ENCODE peak calls at places on chromosomes 13 and 19, in six cellular contexts. U, H, W, G, Z and P are unnamed samples. For H3K4me1, the result is how much of the 10 kb centered on the place peaks cover.

GRCh38 chr19:50154529-50154928 is 8.6 kb downstream of the IZUMO2 start:
- DNase-seq in H (no peak), W (no peak), U (no peak), Z (no peak), G (no peak), P (no peak)

GRCh38 chr19:41882568-41883462 is at the start of gene ARHGEF1:
- DNase-seq in W (no peak), U (peak), Z (no peak), H (peak), G (peak), P (no peak)

GRCh38 chr13:86585826-86586225 is 786.6 kb upstream of the SLITRK6 start:
- DNase-seq in U (no peak), W (no peak), G (no peak), Z (no peak), H (peak), P (no peak)

GRCh38 chr19:49200238-49200862 is 42.8 kb downstream of the TRPM4 start:
- DNase-seq in H (no peak), W (no peak), Z (no peak), U (no peak), G (no peak), P (no peak)

GRCh38 chr19:34432797-34433196 is 4.6 kb downstream of the UBA2 start:
- DNase-seq in G (peak), U (peak), W (no peak), Z (peak), H (peak), P (no peak)

GRCh38 chr13:91017669-91018053 is 329.8 kb upstream of the MIR17HG start:
- DNase-seq in W (peak), G (no peak), U (no peak), Z (no peak), H (no peak), P (no peak)

GRCh38 chr13:103222683-103223082 is 156.5 kb upstream of the SLC10A2 start:
- DNase-seq in Z (no peak), H (no peak), G (no peak), U (no peak), W (no peak), P (no peak)

GRCh38 chr13:93226623-93227279 is at the start of gene GPC6:
- DNase-seq in H (no peak), W (no peak), U (no peak), G (no peak), Z (peak), P (no peak)

GRCh38 chr19:3154957-3155736 is 19.3 kb downstream of the GNA15 start:
- DNase-seq in H (peak), Z (no peak), G (peak), W (peak), U (peak), P (peak)

GRCh38 chr13:77379508-77379907 is 52.6 kb upstream of the MYCBP2 start:
- DNase-seq in Z (no peak), G (no peak), H (no peak), U (no peak), W (no peak), P (no peak)

GRCh38 chr13:109704771-109705628 is 81.4 kb downstream of the IRS2 start:
- DNase-seq in H (peak), U (no peak), G (peak), W (no peak), Z (no peak), P (no peak)

GRCh38 chr19:45440873-45441654 is 17.3 kb upstream of the ERCC1 start:
- DNase-seq in Z (no peak), G (no peak), H (no peak), W (no peak), U (no peak), P (no peak)

GRCh38 chr13:30466358-30466714 is 600 bp upstream of the HMGB1 start:
- DNase-seq in U (no peak), G (no peak), H (no peak), W (no peak), Z (no peak), P (no peak)

GRCh38 chr19:30441011-30441410 is 68.8 kb downstream of the ZNF536 start:
- DNase-seq in H (no peak), U (no peak), G (no peak), W (no peak), Z (no peak), P (no peak)
- H3K27ac ChIP-seq in H (no peak), U (no peak), G (no peak), W (no peak), Z (no peak), P (no peak)

GRCh38 chr19:10694706-10695105 is 6.5 kb upstream of the QTRT1 start:
- DNase-seq in Z (no peak), G (no peak), W (no peak), U (no peak), H (no peak), P (no peak)

GRCh38 chr19:10691178-10691881 is 9.9 kb upstream of the QTRT1 start:
- DNase-seq in W (no peak), G (no peak), Z (no peak), H (no peak), U (no peak), P (no peak)

GRCh38 chr19:10690351-10690781 is 10.9 kb upstream of the QTRT1 start:
- DNase-seq in G (no peak), W (no peak), Z (no peak), H (no peak), U (no peak), P (no peak)

GRCh38 chr19:10691883-10692282 is 9.4 kb upstream of the QTRT1 start:
- DNase-seq in H (no peak), U (no peak), W (no peak), Z (no peak), G (no peak), P (no peak)

GRCh38 chr19:10692673-10693264 is 8.5 kb upstream of the QTRT1 start:
- DNase-seq in U (no peak), Z (no peak), G (no peak), H (no peak), W (no peak), P (no peak)
- TF ChIP-seq CTCF in U (no peak), Z (no peak), G (no peak), H (no peak), W (no peak), P (no peak)

DNA sequence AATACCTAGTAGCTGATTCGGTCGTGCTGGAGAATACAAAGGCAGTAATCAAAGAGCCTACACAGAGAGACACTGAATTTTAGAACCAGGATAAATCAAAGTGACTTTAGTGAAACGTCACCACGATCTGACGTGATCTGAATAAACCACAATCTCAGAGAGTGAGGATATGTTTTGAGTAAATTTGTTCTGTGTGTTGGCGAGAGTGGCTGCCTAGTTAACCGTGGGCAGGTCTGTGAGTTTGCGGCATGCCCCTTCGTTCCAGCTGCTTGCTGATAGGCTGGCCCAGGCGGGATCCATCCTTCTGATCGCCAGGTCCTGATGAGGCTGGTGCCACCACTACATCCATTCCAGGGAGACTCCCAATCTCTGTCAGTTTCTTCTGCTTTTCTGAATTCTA is 40.4 kb downstream of the LRCH1 start:
- DNase-seq in H (no peak), W (no peak), U (no peak), G (no peak), Z (no peak), P (no peak)
- H3K4me1 ChIP-seq in H (half or more), W (under half), U (under half), G (half or more), Z (under half), P (under half)

GRCh38 chr13:99959127-99959529 is 12.4 kb downstream of the ZIC5 start:
- DNase-seq in H (no peak), U (no peak), Z (no peak), G (no peak), W (no peak), P (no peak)
- H3K27ac ChIP-seq in H (no peak), U (no peak), Z (no peak), G (no peak), W (no peak), P (no peak)

DNA sequence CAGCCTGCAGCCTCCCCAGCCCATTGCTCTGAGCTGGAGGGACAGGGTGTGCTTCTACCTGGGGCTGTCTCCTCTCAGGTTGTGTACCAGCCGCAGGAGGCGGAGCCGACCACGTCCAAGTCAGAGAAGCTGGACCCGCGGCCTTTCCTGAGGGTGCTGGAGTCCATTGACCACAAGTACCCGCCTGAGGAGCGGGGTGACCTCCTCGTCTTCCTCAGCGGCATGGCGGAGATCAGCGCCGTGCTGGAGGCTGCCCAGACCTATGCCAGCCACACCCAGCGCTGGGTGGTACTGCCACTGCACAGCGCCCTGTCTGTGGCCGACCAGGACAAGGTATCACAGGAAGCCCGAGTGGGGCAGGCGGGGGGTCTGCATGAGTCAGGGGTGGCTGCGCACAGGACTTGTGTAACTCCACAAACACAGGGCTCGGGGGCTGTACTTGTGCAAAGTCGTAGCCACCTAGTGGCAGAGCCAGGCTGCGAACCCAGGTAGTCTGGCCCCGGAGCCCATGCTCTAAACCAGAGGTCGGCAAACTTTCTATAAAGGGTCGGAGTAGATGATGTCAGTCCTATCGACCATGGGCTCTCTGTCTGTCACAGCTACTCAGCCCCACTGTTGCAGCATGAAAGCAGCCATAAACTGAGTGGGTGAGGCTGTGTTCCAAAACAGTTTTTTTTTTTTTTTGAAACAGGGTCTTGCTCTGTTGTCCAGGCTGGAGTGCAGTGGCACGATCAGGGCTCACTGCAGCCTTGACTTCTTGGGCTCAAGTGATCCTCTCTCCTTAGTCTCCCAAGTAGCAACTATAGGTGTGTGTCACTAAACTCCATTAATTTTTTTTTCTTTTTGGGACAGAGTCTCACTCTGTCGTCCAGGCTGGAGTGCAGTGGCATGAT is 8.9 kb downstream of the DHX34 start:
- DNase-seq in G (no peak), U (no peak), Z (no peak), W (no peak), H (no peak), P (no peak)
- TF ChIP-seq CTCF in G (no peak), U (no peak), Z (no peak), W (no peak), H (no peak), P (no peak)